ENCODE peak calls at places on chromosomes 13 and 19, in nine cellular contexts. D is heart right ventricle, T is esophagus squamous epithelium, L is suprapubic skin, Q is heart left ventricle, F is ovary, A is IMR-90, V is stomach, H is left ventricle myocardium inferior. E is an unnamed sample.

GRCh38 chr13:102017248-102017647 is 384.6 kb downstream of the FGF14 start:
- DNase-seq in V (no peak), T (no peak), Q (no peak), A (no peak), H (no peak), L (no peak), F (no peak), D (no peak), E (no peak)

GRCh38 chr13:33927315-33927714 is 109.4 kb downstream of the RFC3 start:
- DNase-seq in L (no peak), A (peak), Q (no peak), V (no peak), T (no peak), H (no peak), D (no peak), F (no peak), E (no peak)

GRCh38 chr19:34506026-34506370 is 24.4 kb downstream of the WTIP start:
- DNase-seq in D (no peak), V (no peak), A (no peak), Q (no peak), F (no peak), H (no peak), L (no peak), T (no peak), E (no peak)

GRCh38 chr19:2587001-2587719 is 111.2 kb downstream of the GADD45B start:
- DNase-seq in Q (no peak), L (peak), V (no peak), H (no peak), D (no peak), A (peak), F (peak), T (no peak), E (no peak)

GRCh38 chr19:53903055-53903680 is 5.9 kb upstream of the CACNG7 start:
- DNase-seq in H (no peak), D (peak), T (no peak), V (no peak), A (peak), F (no peak), Q (no peak), L (no peak), E (no peak)

GRCh38 chr19:703651-704446 is 4.9 kb upstream of the PALM start:
- DNase-seq in H (peak), V (peak), T (no peak), A (peak), Q (peak), F (peak), D (peak), L (peak), E (no peak)

GRCh38 chr19:35444735-35445134 is 3.3 kb upstream of the FFAR2 start:
- DNase-seq in H (no peak), A (no peak), Q (no peak), V (no peak), L (no peak), D (no peak), F (no peak), T (no peak), E (no peak)

GRCh38 chr19:1847684-1848398 is 442 bp downstream of the REXO1 start:
- DNase-seq in A (peak), H (no peak), F (no peak), D (no peak), V (no peak), L (no peak), T (no peak), Q (no peak), E (no peak)

GRCh38 chr19:17658666-17659065 is 29.5 kb downstream of the UNC13A start:
- DNase-seq in T (no peak), V (no peak), H (no peak), L (no peak), F (no peak), Q (no peak), A (no peak), D (no peak), E (no peak)

GRCh38 chr13:39777527-39778061 is 122.1 kb downstream of the COG6 start:
- DNase-seq in F (no peak), L (no peak), Q (no peak), H (no peak), V (no peak), D (no peak), A (peak), T (no peak), E (no peak)

GRCh38 chr13:75633285-75633684 is 2.8 kb upstream of the LMO7 start:
- DNase-seq in L (no peak), V (no peak), A (peak), H (no peak), F (no peak), D (no peak), T (no peak), Q (no peak), E (no peak)

GRCh38 chr19:56732974-56733373 is 61.4 kb upstream of the ZNF835 start:
- DNase-seq in L (no peak), Q (no peak), D (no peak), A (no peak), T (no peak), H (no peak), V (no peak), F (no peak), E (no peak)

GRCh38 chr13:32334676-32335075 is 19.4 kb downstream of the BRCA2 start:
- DNase-seq in H (no peak), D (no peak), A (peak), F (no peak), V (no peak), L (no peak), T (no peak), Q (no peak), E (no peak)

GRCh38 chr19:44111910-44112463 is 1.2 kb upstream of the ZNF225 start:
- DNase-seq in F (no peak), D (no peak), H (no peak), Q (no peak), V (no peak), L (no peak), T (no peak), A (peak), E (no peak)

GRCh38 chr13:50611117-50611781 is 232.2 kb downstream of the DLEU7 start:
- DNase-seq in D (no peak), V (no peak), F (no peak), A (no peak), L (no peak), H (no peak), Q (no peak), T (no peak), E (no peak)

GRCh38 chr19:44757735-44758505 is 9.4 kb downstream of the BCL3 start:
- DNase-seq in F (peak), D (peak), L (no peak), V (peak), A (peak), T (no peak), Q (peak), H (peak), E (no peak)

GRCh38 chr13:57314897-57315520 is 148.0 kb downstream of the PRR20E start:
- DNase-seq in V (no peak), D (no peak), A (no peak), F (no peak), H (no peak), Q (no peak), L (no peak), T (no peak), E (no peak)

GRCh38 chr13:100443998-100444328 is 144.6 kb downstream of the GGACT start:
- DNase-seq in D (no peak), F (no peak), Q (no peak), L (no peak), A (no peak), H (no peak), T (no peak), V (no peak), E (no peak)

GRCh38 chr19:37874784-37875183 is 31.6 kb downstream of the WDR87 start:
- DNase-seq in H (no peak), D (no peak), T (no peak), F (no peak), V (no peak), A (peak), Q (no peak), L (no peak), E (no peak)

GRCh38 chr13:105410602-105411001 is 1124.9 kb downstream of the EFNB2 start:
- DNase-seq in Q (peak), T (no peak), F (no peak), A (peak), H (peak), D (peak), V (peak), L (no peak), E (no peak)

GRCh38 chr19:42301646-42302204 is at the start of gene PRR19:
- DNase-seq in D (no peak), Q (no peak), T (no peak), H (no peak), L (no peak), A (no peak), V (no peak), F (no peak), E (no peak)

GRCh38 chr13:71962126-71962525 is 95.1 kb upstream of the DACH1 start:
- DNase-seq in F (no peak), V (no peak), T (no peak), A (no peak), L (no peak), H (no peak), D (no peak), Q (no peak), E (no peak)

GRCh38 chr19:29936409-29936808 is 5.6 kb upstream of the URI1 start:
- DNase-seq in L (no peak), D (no peak), A (no peak), H (no peak), V (no peak), T (no peak), F (no peak), Q (no peak), E (no peak)

GRCh38 chr13:92901739-92902138 is 324.9 kb upstream of the GPC6 start:
- DNase-seq in F (no peak), D (no peak), Q (no peak), T (no peak), H (no peak), L (no peak), V (no peak), A (no peak), E (no peak)

GRCh38 chr13:32021785-32022184 is 9.8 kb upstream of the FRY start:
- DNase-seq in F (no peak), H (no peak), L (no peak), Q (no peak), T (no peak), D (no peak), A (no peak), V (no peak), E (no peak)

GRCh38 chr19:38326591-38326990 is 6.9 kb downstream of the KCNK6 start:
- DNase-seq in T (no peak), L (no peak), A (no peak), Q (no peak), V (no peak), D (no peak), H (no peak), F (no peak), E (no peak)

GRCh38 chr13:71864094-71864980 is 2.7 kb downstream of the DACH1 start:
- DNase-seq in A (no peak), Q (peak), H (peak), T (peak), V (no peak), L (peak), D (peak), F (no peak), E (no peak)

GRCh38 chr19:39406656-39407393 is at the start of gene ZFP36:
- DNase-seq in L (peak), A (peak), T (peak), V (peak), H (peak), Q (peak), D (peak), F (peak), E (no peak)

GRCh38 chr13:21529102-21529893 is 70.2 kb upstream of the ZDHHC20 start:
- DNase-seq in H (no peak), V (no peak), A (no peak), L (no peak), F (no peak), T (no peak), D (no peak), Q (no peak), E (no peak)

GRCh38 chr13:101624210-101624922 is 171.9 kb downstream of the ITGBL1 start:
- DNase-seq in D (peak), H (no peak), A (peak), V (no peak), Q (no peak), T (no peak), L (no peak), F (no peak), E (no peak)

GRCh38 chr19:43774103-43774939 is 6.5 kb downstream of the KCNN4 start:
- DNase-seq in T (no peak), H (peak), L (no peak), A (peak), D (peak), Q (peak), V (peak), F (peak), E (no peak)

GRCh38 chr19:23904406-23904805 is 10.3 kb upstream of the ZNF726 start:
- DNase-seq in V (no peak), F (no peak), L (no peak), A (no peak), T (no peak), H (no peak), Q (no peak), D (no peak), E (no peak)

GRCh38 chr19:32318884-32319520 is 26.4 kb upstream of the ZNF507 start:
- DNase-seq in T (no peak), V (no peak), D (no peak), F (no peak), H (no peak), L (no peak), A (no peak), Q (no peak), E (no peak)

GRCh38 chr13:29436721-29437250 is 158.7 kb downstream of the SLC7A1 start:
- DNase-seq in H (no peak), F (no peak), D (no peak), V (no peak), Q (no peak), L (no peak), T (no peak), A (no peak), E (no peak)

GRCh38 chr13:29441301-29441700 is 154.2 kb downstream of the SLC7A1 start:
- DNase-seq in F (no peak), V (no peak), T (no peak), A (no peak), D (no peak), H (no peak), Q (no peak), L (no peak), E (no peak)

GRCh38 chr13:29436291-29436690 is 159.2 kb downstream of the SLC7A1 start:
- DNase-seq in F (no peak), T (no peak), H (no peak), Q (no peak), L (no peak), D (no peak), A (peak), V (no peak), E (no peak)

GRCh38 chr13:29439601-29440381 is 155.7 kb downstream of the SLC7A1 start:
- DNase-seq in T (no peak), L (no peak), Q (no peak), A (no peak), D (no peak), F (no peak), V (no peak), H (no peak), E (no peak)

DNA sequence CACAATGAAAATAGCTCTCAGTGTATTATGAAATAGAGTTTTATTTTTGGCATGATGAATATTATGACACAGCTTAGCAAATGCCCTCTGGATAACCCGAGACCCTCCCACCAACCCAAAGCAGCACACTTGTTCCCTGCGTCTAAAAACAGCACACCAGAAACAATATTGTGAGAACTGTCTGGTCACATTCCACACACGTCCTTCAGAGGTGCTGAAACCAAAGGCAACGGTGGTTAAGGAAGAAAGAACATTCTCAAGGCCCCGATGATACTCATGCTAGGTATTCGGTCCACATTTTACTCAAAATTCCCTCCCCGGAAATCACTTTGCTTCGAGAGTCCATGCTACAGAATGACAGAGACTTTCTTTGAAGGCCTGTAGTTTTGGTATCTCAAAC is 156.7 kb downstream of the SLC7A1 start:
- DNase-seq in L (no peak), Q (peak), H (no peak), D (peak), F (no peak), A (no peak), V (no peak), T (no peak), E (no peak)
- H3K27ac ChIP-seq in L (no peak), Q (peak), H (peak), D (peak), F (no peak), A (no peak), V (no peak), T (no peak), E (no peak)

GRCh38 chr19:16202320-16203255 is 4.9 kb downstream of the AP1M1 start:
- DNase-seq in Q (no peak), H (no peak), D (no peak), T (no peak), L (no peak), A (no peak), V (no peak), F (no peak), E (no peak)
- H3K27ac ChIP-seq in Q (no peak), H (no peak), D (no peak), T (no peak), L (no peak), A (no peak), V (no peak), F (no peak), E (no peak)

DNA sequence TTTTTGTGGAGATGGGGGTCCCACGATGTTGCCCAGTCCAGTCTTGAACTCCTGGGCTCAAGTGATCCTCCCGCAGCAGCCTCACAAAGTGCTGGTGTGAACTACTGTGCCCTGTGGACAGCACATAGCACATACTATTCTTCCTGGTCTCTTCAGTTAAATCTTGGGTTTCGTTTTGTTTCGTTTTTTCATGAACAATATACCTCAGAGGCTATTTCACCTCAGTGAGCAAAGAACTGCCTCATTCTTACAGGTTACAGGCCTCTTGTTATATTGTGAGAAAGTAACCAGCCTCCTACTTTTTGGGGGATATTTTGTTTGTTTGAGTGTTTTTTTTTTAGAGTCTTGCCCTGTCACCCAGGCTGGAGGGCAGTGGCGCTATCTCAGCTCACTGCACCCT is 1.3 kb upstream of the C3 start:
- DNase-seq in H (no peak), Q (no peak), L (no peak), A (no peak), F (no peak), T (no peak), D (no peak), V (no peak), E (no peak)
- H3K27ac ChIP-seq in H (peak), Q (no peak), L (no peak), A (no peak), F (no peak), T (no peak), D (no peak), V (no peak), E (no peak)

GRCh38 chr13:109224033-109224432 is 562.4 kb downstream of the IRS2 start:
- DNase-seq in V (no peak), F (no peak), A (no peak), T (no peak), Q (no peak), L (no peak), H (no peak), D (no peak), E (no peak)
- H3K27ac ChIP-seq in V (no peak), F (no peak), A (no peak), T (no peak), Q (no peak), L (no peak), H (no peak), D (no peak), E (no peak)

DNA sequence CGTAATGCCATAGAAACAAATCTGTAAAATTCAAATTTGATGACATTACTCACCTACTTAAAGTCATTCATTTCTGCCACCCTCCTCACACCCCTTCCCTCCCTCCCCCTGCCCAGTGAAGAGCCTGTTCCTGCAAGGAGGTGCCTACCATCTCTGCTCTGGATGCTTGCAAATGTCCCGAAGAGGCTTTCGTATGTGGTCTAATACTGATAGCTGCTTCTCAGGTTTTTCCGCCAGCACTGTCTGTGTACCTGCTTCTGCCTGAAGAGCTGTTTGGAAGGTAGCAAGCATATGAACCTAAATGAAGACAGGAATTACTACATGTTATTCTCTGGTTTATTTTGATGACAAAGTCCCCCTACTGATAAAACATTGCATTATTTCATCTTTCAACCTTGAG is 57.1 kb downstream of the GPALPP1 start:
- DNase-seq in D (no peak), F (no peak), V (no peak), A (no peak), Q (no peak), H (no peak), L (no peak), T (no peak), E (no peak)
- H3K27ac ChIP-seq in D (peak), F (no peak), V (no peak), A (no peak), Q (no peak), H (peak), L (no peak), T (no peak), E (no peak)